ENCODE peak calls at places on chromosomes 6 and 20, in five cellular contexts. One of them, this sample, is unnamed.

GRCh38 chr20:51237278-51237677 is 214.4 kb upstream of the KCNG1 start:
- DNase-seq in fibroblast of gingiva: peak
- DNase-seq in heart left ventricle: peak
- DNase-seq in A172: no peak
- DNase-seq in NCI-H446 treated with DMSO at 0.1 percent for 48 hours: no peak
- DNase-seq in this sample: no peak

GRCh38 chr20:22946594-22946993 is 88.5 kb upstream of the SSTR4 start:
- DNase-seq in A172: no peak
- DNase-seq in NCI-H446 treated with DMSO at 0.1 percent for 48 hours: no peak
- DNase-seq in heart left ventricle: no peak
- DNase-seq in fibroblast of gingiva: no peak
- DNase-seq in this sample: no peak

GRCh38 chr6:86459978-86460377 is 477.4 kb upstream of the HTR1E start:
- DNase-seq in NCI-H446 treated with DMSO at 0.1 percent for 48 hours: no peak
- DNase-seq in heart left ventricle: no peak
- DNase-seq in fibroblast of gingiva: no peak
- DNase-seq in A172: no peak
- DNase-seq in this sample: no peak

GRCh38 chr6:105043979-105044378 is 87.1 kb downstream of the LIN28B start:
- DNase-seq in A172: no peak
- DNase-seq in NCI-H446 treated with DMSO at 0.1 percent for 48 hours: no peak
- DNase-seq in heart left ventricle: no peak
- DNase-seq in fibroblast of gingiva: no peak
- DNase-seq in this sample: no peak

GRCh38 chr20:14062786-14063185 is 67.5 kb downstream of the MACROD2 start:
- DNase-seq in A172: no peak
- DNase-seq in NCI-H446 treated with DMSO at 0.1 percent for 48 hours: no peak
- DNase-seq in heart left ventricle: no peak
- DNase-seq in fibroblast of gingiva: peak
- DNase-seq in this sample: no peak

GRCh38 chr20:914727-915498 is 1.2 kb downstream of the ANGPT4 start:
- DNase-seq in fibroblast of gingiva: no peak
- DNase-seq in heart left ventricle: no peak
- DNase-seq in NCI-H446 treated with DMSO at 0.1 percent for 48 hours: no peak
- DNase-seq in A172: peak
- DNase-seq in this sample: no peak

GRCh38 chr20:56859751-56860366 is 230.8 kb downstream of the TFAP2C start:
- DNase-seq in NCI-H446 treated with DMSO at 0.1 percent for 48 hours: no peak
- DNase-seq in A172: no peak
- DNase-seq in heart left ventricle: no peak
- DNase-seq in fibroblast of gingiva: peak
- DNase-seq in this sample: no peak

GRCh38 chr6:16684195-16684689 is 77.0 kb downstream of the ATXN1 start:
- DNase-seq in NCI-H446 treated with DMSO at 0.1 percent for 48 hours: no peak
- DNase-seq in fibroblast of gingiva: no peak
- DNase-seq in heart left ventricle: no peak
- DNase-seq in A172: no peak
- DNase-seq in this sample: no peak

GRCh38 chr6:7106752-7107577 is 796 bp upstream of the RREB1 start:
- DNase-seq in heart left ventricle: peak
- DNase-seq in NCI-H446 treated with DMSO at 0.1 percent for 48 hours: no peak
- DNase-seq in A172: peak
- DNase-seq in fibroblast of gingiva: no peak
- DNase-seq in this sample: no peak

GRCh38 chr20:3846378-3846739 is 275 bp upstream of the MAVS start:
- DNase-seq in fibroblast of gingiva: no peak
- DNase-seq in A172: no peak
- DNase-seq in heart left ventricle: peak
- DNase-seq in NCI-H446 treated with DMSO at 0.1 percent for 48 hours: no peak
- DNase-seq in this sample: no peak

GRCh38 chr20:23258747-23259121 is 91.9 kb upstream of the NXT1 start:
- DNase-seq in A172: no peak
- DNase-seq in heart left ventricle: no peak
- DNase-seq in NCI-H446 treated with DMSO at 0.1 percent for 48 hours: no peak
- DNase-seq in fibroblast of gingiva: no peak
- DNase-seq in this sample: no peak

GRCh38 chr6:11500008-11500407 is 37.5 kb upstream of the TMEM170B start:
- DNase-seq in A172: peak
- DNase-seq in fibroblast of gingiva: no peak
- DNase-seq in heart left ventricle: no peak
- DNase-seq in NCI-H446 treated with DMSO at 0.1 percent for 48 hours: no peak
- DNase-seq in this sample: no peak

GRCh38 chr20:35947489-35947888 is 6.8 kb downstream of the SCAND1 start:
- DNase-seq in heart left ventricle: no peak
- DNase-seq in NCI-H446 treated with DMSO at 0.1 percent for 48 hours: no peak
- DNase-seq in A172: peak
- DNase-seq in fibroblast of gingiva: peak
- DNase-seq in this sample: no peak

GRCh38 chr6:37507082-37507481 is 7.4 kb upstream of the CCDC167 start:
- DNase-seq in fibroblast of gingiva: no peak
- DNase-seq in A172: no peak
- DNase-seq in heart left ventricle: no peak
- DNase-seq in NCI-H446 treated with DMSO at 0.1 percent for 48 hours: no peak
- DNase-seq in this sample: no peak

GRCh38 chr6:166763606-166764472 is 136.8 kb upstream of the RPS6KA2 start:
- DNase-seq in heart left ventricle: no peak
- DNase-seq in NCI-H446 treated with DMSO at 0.1 percent for 48 hours: no peak
- DNase-seq in A172: no peak
- DNase-seq in fibroblast of gingiva: no peak
- DNase-seq in this sample: no peak

GRCh38 chr6:27295301-27296079 is 16.6 kb downstream of the POM121L2 start:
- DNase-seq in A172: peak
- DNase-seq in NCI-H446 treated with DMSO at 0.1 percent for 48 hours: peak
- DNase-seq in heart left ventricle: no peak
- DNase-seq in fibroblast of gingiva: peak
- DNase-seq in this sample: peak

GRCh38 chr6:118875672-118876071 is 18.3 kb upstream of the ASF1A start:
- DNase-seq in A172: no peak
- DNase-seq in heart left ventricle: no peak
- DNase-seq in NCI-H446 treated with DMSO at 0.1 percent for 48 hours: no peak
- DNase-seq in fibroblast of gingiva: no peak
- DNase-seq in this sample: no peak

GRCh38 chr6:170317718-170318117 is 11.2 kb downstream of the FAM120B start:
- DNase-seq in heart left ventricle: no peak
- DNase-seq in A172: no peak
- DNase-seq in fibroblast of gingiva: no peak
- DNase-seq in NCI-H446 treated with DMSO at 0.1 percent for 48 hours: no peak
- DNase-seq in this sample: no peak

GRCh38 chr20:20174089-20174835 is 121.9 kb downstream of the CFAP61 start:
- DNase-seq in fibroblast of gingiva: no peak
- DNase-seq in NCI-H446 treated with DMSO at 0.1 percent for 48 hours: no peak
- DNase-seq in A172: no peak
- DNase-seq in heart left ventricle: no peak
- DNase-seq in this sample: no peak

GRCh38 chr20:34940126-34940525 is 15.5 kb downstream of the GSS start:
- DNase-seq in fibroblast of gingiva: no peak
- DNase-seq in A172: no peak
- DNase-seq in heart left ventricle: peak
- DNase-seq in NCI-H446 treated with DMSO at 0.1 percent for 48 hours: no peak
- DNase-seq in this sample: no peak

GRCh38 chr20:37356387-37356786 is 10.4 kb downstream of the SRC start:
- DNase-seq in NCI-H446 treated with DMSO at 0.1 percent for 48 hours: no peak
- DNase-seq in A172: peak
- DNase-seq in heart left ventricle: peak
- DNase-seq in fibroblast of gingiva: peak
- DNase-seq in this sample: no peak

GRCh38 chr6:169926617-169927417 is 175.4 kb downstream of the ERMARD start:
- DNase-seq in fibroblast of gingiva: no peak
- DNase-seq in NCI-H446 treated with DMSO at 0.1 percent for 48 hours: no peak
- DNase-seq in A172: no peak
- DNase-seq in heart left ventricle: no peak
- DNase-seq in this sample: no peak

GRCh38 chr6:165884813-165885765 is 222.0 kb upstream of the PDE10A start:
- DNase-seq in fibroblast of gingiva: peak
- DNase-seq in heart left ventricle: peak
- DNase-seq in A172: peak
- DNase-seq in NCI-H446 treated with DMSO at 0.1 percent for 48 hours: no peak
- DNase-seq in this sample: no peak

This sample was measured in DMS 273 treated with DMSO at 0.1 percent for 48 hours.